ENCODE peak calls at places on chromosomes 11 and 22, in six cellular contexts. G is body of pancreas, C is AG10803, V is heart right ventricle, Y is IMR-90, M is AG09309. O is an unnamed sample.

GRCh38 chr22:26172389-26172990 is 3.2 kb downstream of the SEZ6L start:
- DNase-seq in G (peak), C (peak), V (no peak), Y (peak), M (no peak), O (peak)

GRCh38 chr11:1235615-1236315 is 12.9 kb downstream of the MUC5B start:
- DNase-seq in G (no peak), C (no peak), V (peak), Y (no peak), M (no peak), O (no peak)

GRCh38 chr11:11408436-11409221 is 55.6 kb upstream of the CSNK2A3 start:
- DNase-seq in G (no peak), C (peak), V (no peak), Y (no peak), M (no peak), O (no peak)

GRCh38 chr11:57638005-57638760 is 11.5 kb downstream of the YPEL4 start:
- DNase-seq in G (peak), C (peak), V (peak), Y (peak), M (peak), O (peak)

GRCh38 chr22:39240841-39241631 is 3.7 kb downstream of the PDGFB start:
- DNase-seq in G (peak), C (peak), V (peak), Y (no peak), M (no peak), O (no peak)

GRCh38 chr11:103716363-103716762 is 320.1 kb upstream of the DDI1 start:
- DNase-seq in G (no peak), C (no peak), V (no peak), Y (no peak), M (no peak), O (no peak)

GRCh38 chr11:10181811-10182210 is 112.2 kb downstream of the SBF2 start:
- DNase-seq in G (no peak), C (peak), V (no peak), Y (peak), M (peak), O (peak)

GRCh38 chr11:61481806-61482205 is 26.7 kb upstream of the LRRC10B start:
- DNase-seq in G (no peak), C (no peak), V (no peak), Y (no peak), M (no peak), O (no peak)

GRCh38 chr11:125382211-125382807 is 113.8 kb downstream of the FEZ1 start:
- DNase-seq in G (no peak), C (peak), V (no peak), Y (no peak), M (no peak), O (no peak)

GRCh38 chr22:37657590-37658132 is 862 bp upstream of the PDXP start:
- DNase-seq in G (no peak), C (peak), V (no peak), Y (peak), M (no peak), O (no peak)

GRCh38 chr11:100684101-100685065 is 2.7 kb upstream of the ARHGAP42 start:
- DNase-seq in G (no peak), C (no peak), V (no peak), Y (no peak), M (no peak), O (no peak)

GRCh38 chr22:20111045-20111688 is 4.7 kb upstream of the RANBP1 start:
- DNase-seq in G (no peak), C (peak), V (peak), Y (peak), M (no peak), O (peak)

GRCh38 chr22:43867839-43868652 is 5.7 kb upstream of the SULT4A1 start:
- DNase-seq in G (peak), C (peak), V (peak), Y (peak), M (no peak), O (peak)

GRCh38 chr11:123630126-123630531 is 24.3 kb downstream of the SCN3B start:
- DNase-seq in G (no peak), C (no peak), V (no peak), Y (no peak), M (no peak), O (no peak)

GRCh38 chr22:50267591-50268390 is 2.4 kb downstream of the MAPK11 start:
- DNase-seq in G (peak), C (peak), V (peak), Y (peak), M (no peak), O (peak)

GRCh38 chr11:70603756-70604211 is 205.5 kb downstream of the CTTN start:
- DNase-seq in G (no peak), C (peak), V (no peak), Y (no peak), M (no peak), O (no peak)

GRCh38 chr11:32386770-32387377 is 48.5 kb downstream of the WT1 start:
- DNase-seq in G (peak), C (peak), V (no peak), Y (peak), M (no peak), O (peak)

GRCh38 chr11:91104237-91104636 is 881.4 kb upstream of the CHORDC1 start:
- DNase-seq in G (no peak), C (peak), V (no peak), Y (peak), M (no peak), O (peak)

GRCh38 chr11:104823638-104824037 is 74.6 kb downstream of the CASP12 start:
- DNase-seq in G (no peak), C (no peak), V (no peak), Y (no peak), M (no peak), O (no peak)

GRCh38 chr11:15471709-15472404 is 357.1 kb downstream of the INSC start:
- DNase-seq in G (no peak), C (no peak), V (no peak), Y (no peak), M (no peak), O (no peak)

GRCh38 chr11:15473954-15474837 is 359.5 kb downstream of the INSC start:
- DNase-seq in G (no peak), C (no peak), V (no peak), Y (no peak), M (no peak), O (no peak)

GRCh38 chr11:15471028-15471708 is 356.4 kb downstream of the INSC start:
- DNase-seq in G (no peak), C (no peak), V (no peak), Y (no peak), M (no peak), O (no peak)

GRCh38 chr11:15468471-15468870 is 353.7 kb downstream of the INSC start:
- DNase-seq in G (no peak), C (no peak), V (no peak), Y (peak), M (no peak), O (no peak)

GRCh38 chr11:15472405-15472799 is 357.7 kb downstream of the INSC start:
- DNase-seq in G (no peak), C (no peak), V (no peak), Y (no peak), M (no peak), O (no peak)
- H3K4me3 ChIP-seq in G (no peak), C (no peak), V (no peak), Y (no peak), M (no peak), O (no peak)

DNA sequence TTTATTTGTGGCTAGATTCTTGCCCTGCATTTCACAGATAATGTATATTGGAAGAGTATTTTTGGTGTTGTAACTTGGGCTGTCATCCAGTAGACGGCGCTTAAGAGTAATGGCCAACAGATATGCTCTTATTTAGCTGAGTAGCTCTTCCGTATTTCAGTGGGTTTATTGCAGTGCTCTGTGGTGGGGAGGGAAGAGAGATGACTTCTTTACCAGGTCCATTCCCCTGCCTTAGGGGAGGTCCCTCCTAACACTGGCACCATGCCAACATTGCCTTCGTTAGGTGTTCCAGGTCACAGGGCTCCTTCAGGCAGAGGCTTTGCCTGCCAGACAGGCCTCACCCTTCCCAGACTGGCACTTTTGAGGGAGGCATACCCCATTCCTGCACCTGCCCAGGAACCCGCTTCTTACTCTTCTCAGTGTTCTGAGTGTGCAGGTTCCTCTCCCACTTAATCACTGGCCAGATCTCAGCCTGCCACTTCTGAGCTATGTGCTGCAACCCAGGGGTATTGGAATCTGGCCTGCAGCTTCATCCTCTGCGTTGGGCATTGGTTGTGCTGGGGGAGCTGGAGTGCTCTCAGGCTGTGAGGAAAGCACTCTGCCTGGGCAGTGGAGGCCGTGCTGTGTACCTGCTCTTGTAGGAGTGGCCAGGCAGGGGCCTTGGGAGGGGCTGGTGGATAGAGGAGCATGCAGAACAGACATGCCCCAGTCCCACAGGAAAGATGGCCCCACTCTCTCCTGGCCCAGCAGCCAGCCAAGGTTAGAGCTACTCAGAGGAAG is 29.4 kb upstream of the SLN start:
- DNase-seq in G (no peak), C (peak), V (no peak), Y (peak), M (peak), O (peak)
- TF ChIP-seq CTCF in G (no peak), C (peak), V (peak), Y (peak), M (peak), O (peak)

GRCh38 chr11:65487467-65488272 is 11.2 kb upstream of the MALAT1 start:
- DNase-seq in G (peak), C (peak), V (peak), Y (peak), M (peak), O (peak)
- H3K4me3 ChIP-seq in G (no peak), C (peak), V (peak), Y (no peak), M (no peak), O (peak)

GRCh38 chr22:46738961-46739870 is 1.2 kb upstream of the CERK start:
- DNase-seq in G (peak), C (peak), V (peak), Y (peak), M (no peak), O (peak)
- TF ChIP-seq CTCF in G (no peak), C (no peak), V (peak), Y (peak), M (peak), O (peak)